ENCODE peak calls at places on chromosomes 16 and 17, in six cellular contexts. S is substantia nigra; I is effector memory CD8-positive, alpha-beta T cell; D is IMR-90; Q is foreskin fibroblast; Y is HTR-8/SVneo. N is an unnamed sample.
A peak's percentile ranks its signal among the peaks of the same experiment; 100 is the strongest.

GRCh38 chr16:1075546-1075945 is 3.0 kb downstream of the SSTR5 start:
- DNase-seq in S (no peak), I (no peak), D (no peak), Q (no peak), Y (no peak), N (no peak)

GRCh38 chr16:56964243-56965148 is 2.7 kb downstream of the CETP start:
- DNase-seq in S (peak; percentile 54), I (peak; percentile 98), D (peak; percentile 84), Q (peak; percentile 90), Y (peak; percentile 75), N (peak; percentile 77)

GRCh38 chr16:87363771-87364476 is 19.7 kb downstream of the FBXO31 start:
- DNase-seq in S (no peak), I (no peak), D (peak; percentile 55), Q (no peak), Y (no peak), N (no peak)

GRCh38 chr16:30375830-30376229 is 1.2 kb downstream of the MYL11 start:
- DNase-seq in S (no peak), I (no peak), D (no peak), Q (no peak), Y (no peak), N (no peak)

GRCh38 chr17:2564876-2565275 is 28.6 kb upstream of the PAFAH1B1 start:
- DNase-seq in S (no peak), I (no peak), D (no peak), Q (no peak), Y (no peak), N (no peak)

GRCh38 chr17:6488008-6488539 is 43.8 kb downstream of the PIMREG start:
- DNase-seq in S (no peak), I (no peak), D (no peak), Q (no peak), Y (no peak), N (no peak)

GRCh38 chr16:76976101-76976500 is 214.9 kb upstream of the MON1B start:
- DNase-seq in S (no peak), I (no peak), D (no peak), Q (no peak), Y (no peak), N (no peak)

GRCh38 chr17:41717408-41718286 is 5.5 kb downstream of the GAST start:
- DNase-seq in S (no peak), I (no peak), D (peak; percentile 33), Q (no peak), Y (peak; percentile 46), N (no peak)

GRCh38 chr16:8898660-8899318 is 16.6 kb downstream of the LITAFD start:
- DNase-seq in S (no peak), I (no peak), D (no peak), Q (no peak), Y (no peak), N (no peak)

GRCh38 chr17:5762191-5762590 is 177.9 kb upstream of the NLRP1 start:
- DNase-seq in S (no peak), I (no peak), D (peak; percentile 15), Q (peak; percentile 17), Y (no peak), N (no peak)

GRCh38 chr16:72947379-72948237 is 100.3 kb downstream of the ZFHX3 start:
- DNase-seq in S (no peak), I (no peak), D (no peak), Q (no peak), Y (no peak), N (no peak)

GRCh38 chr17:56230660-56231059 is 77.4 kb downstream of the ANKFN1 start:
- DNase-seq in S (no peak), I (no peak), D (no peak), Q (no peak), Y (no peak), N (no peak)

GRCh38 chr17:3543453-3543852 is 14.2 kb downstream of the TRPV3 start:
- DNase-seq in S (no peak), I (no peak), D (no peak), Q (no peak), Y (no peak), N (no peak)

GRCh38 chr17:68288375-68288774 is 2.6 kb downstream of the SLC16A6 start:
- DNase-seq in S (no peak), I (no peak), D (no peak), Q (no peak), Y (no peak), N (no peak)

GRCh38 chr17:79935197-79935844 is 96.1 kb upstream of the CBX4 start:
- DNase-seq in S (no peak), I (no peak), D (no peak), Q (no peak), Y (no peak), N (no peak)

GRCh38 chr16:83145297-83145696 is 518.5 kb downstream of the CDH13 start:
- DNase-seq in S (no peak), I (no peak), D (no peak), Q (no peak), Y (no peak), N (peak; percentile 88)

GRCh38 chr16:4212934-4213296 is 29.0 kb downstream of the SRL start:
- DNase-seq in S (no peak), I (no peak), D (peak; percentile 61), Q (peak; percentile 59), Y (peak; percentile 41), N (no peak)

GRCh38 chr17:16999931-17000625 is 28.2 kb upstream of the TNFRSF13B start:
- DNase-seq in S (no peak), I (no peak), D (no peak), Q (no peak), Y (no peak), N (no peak)

GRCh38 chr16:14505846-14506245 is 124.2 kb downstream of the PARN start:
- DNase-seq in S (no peak), I (no peak), D (peak; percentile 79), Q (no peak), Y (no peak), N (no peak)

GRCh38 chr17:72515291-72516065 is 394.7 kb downstream of the SOX9 start:
- DNase-seq in S (no peak), I (no peak), D (peak; percentile 65), Q (peak; percentile 9), Y (no peak), N (no peak)

GRCh38 chr16:83578146-83578545 is 229.6 kb upstream of the HSBP1 start:
- DNase-seq in S (no peak), I (no peak), D (no peak), Q (no peak), Y (no peak), N (no peak)